ENCODE peak calls at places on chromosomes 2 and 18, in five cellular contexts. C is CD4-positive, alpha-beta memory T cell; I is SJSA1; W is CD8-positive, alpha-beta T cell; Q is uterus. M is an unnamed sample.

GRCh38 chr2:211133766-211134165 is 577.4 kb downstream of the CPS1 start:
- DNase-seq in C (no peak), I (no peak), W (no peak), Q (no peak), M (no peak)

GRCh38 chr2:155895016-155895415 is 437.5 kb downstream of the NR4A2 start:
- DNase-seq in C (no peak), I (no peak), W (no peak), Q (no peak), M (no peak)

GRCh38 chr2:81324046-81324445 is 1019.5 kb upstream of the LRRTM1 start:
- DNase-seq in C (no peak), I (no peak), W (no peak), Q (no peak), M (no peak)

GRCh38 chr2:217183471-217183870 is 323.6 kb upstream of the TNP1 start:
- DNase-seq in C (no peak), I (no peak), W (no peak), Q (no peak), M (no peak)

GRCh38 chr18:52617931-52618330 is 277.9 kb downstream of the DCC start:
- DNase-seq in C (no peak), I (no peak), W (no peak), Q (no peak), M (no peak)

GRCh38 chr2:73651586-73652230 is 9.5 kb upstream of the NAT8 start:
- DNase-seq in C (no peak), I (no peak), W (no peak), Q (no peak), M (no peak)

GRCh38 chr18:63878343-63878742 is 9.2 kb upstream of the SERPINB2 start:
- DNase-seq in C (no peak), I (no peak), W (no peak), Q (no peak), M (no peak)

GRCh38 chr2:222751821-222752719 is 80.6 kb downstream of the MOGAT1 start:
- DNase-seq in C (no peak), I (no peak), W (no peak), Q (no peak), M (no peak)

GRCh38 chr2:68357608-68358337 is 7.3 kb upstream of the PLEK start:
- DNase-seq in C (no peak), I (no peak), W (no peak), Q (peak; percentile 25), M (no peak)

GRCh38 chr2:149223472-149224062 is 106.8 kb upstream of the LYPD6 start:
- DNase-seq in C (no peak), I (no peak), W (no peak), Q (no peak), M (no peak)

GRCh38 chr2:99818842-99819241 is 323.5 kb downstream of the AFF3 start:
- DNase-seq in C (no peak), I (no peak), W (no peak), Q (no peak), M (no peak)

GRCh38 chr2:204272089-204272488 is 273.2 kb upstream of the PARD3B start:
- DNase-seq in C (no peak), I (no peak), W (no peak), Q (no peak), M (no peak)

GRCh38 chr2:55012648-55013484 is 37.4 kb downstream of the RTN4 start:
- DNase-seq in C (no peak), I (no peak), W (no peak), Q (no peak), M (no peak)
- H3K27ac ChIP-seq in C (no peak overlapping the region), I (no peak overlapping the region), W (no peak overlapping the region), Q (peak overlapping the region; percentile 59), M (peak overlapping the region; percentile 56)

GRCh38 chr2:175166216-175166824 is 1.7 kb downstream of the ATF2 start:
- DNase-seq in C (no peak), I (no peak), W (no peak), Q (no peak), M (no peak)
- H3K27ac ChIP-seq in C (peak overlapping the region; percentile 90), I (no peak overlapping the region), W (no peak overlapping the region), Q (peak overlapping the region; percentile 95), M (no peak overlapping the region)

GRCh38 chr2:32064713-32065112 is 1.4 kb downstream of the SPAST start:
- DNase-seq in C (no peak), I (no peak), W (no peak), Q (no peak), M (no peak)
- H3K27ac ChIP-seq in C (peak overlapping the region; percentile 77), I (no peak overlapping the region), W (no peak overlapping the region), Q (peak overlapping the region; percentile 87), M (peak overlapping the region; percentile 78)

DNA sequence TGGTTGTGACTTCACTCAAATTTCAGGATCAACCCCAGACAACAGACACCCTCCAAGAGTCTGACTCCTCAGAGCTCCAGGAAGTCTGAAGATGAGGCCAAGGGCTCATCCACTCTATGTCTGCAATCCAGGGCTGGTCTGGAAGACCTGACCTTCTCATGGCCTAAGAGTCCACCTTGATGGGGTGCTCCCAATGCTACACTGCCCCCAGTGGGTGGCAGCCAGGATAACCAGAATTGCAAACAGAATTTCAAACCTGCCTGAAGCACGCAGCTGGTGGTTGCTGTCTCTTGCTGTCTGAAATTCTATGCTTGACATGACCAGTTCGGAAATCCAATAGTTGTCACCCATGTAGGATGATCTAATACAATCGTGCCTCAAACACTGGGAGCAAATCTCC is 96.0 kb downstream of the UXS1 start:
- DNase-seq in C (no peak), I (no peak), W (no peak), Q (no peak), M (no peak)
- H3K27ac ChIP-seq in C (peak overlapping the region; percentile 69), I (no peak overlapping the region), W (no peak overlapping the region), Q (no peak overlapping the region), M (no peak overlapping the region)

GRCh38 chr2:96622544-96622943 is 15.6 kb downstream of the KANSL3 start:
- DNase-seq in C (no peak), I (no peak), W (no peak), Q (no peak), M (no peak)
- H3K27ac ChIP-seq in C (no peak overlapping the region), I (no peak overlapping the region), W (no peak overlapping the region), Q (no peak overlapping the region), M (no peak overlapping the region)

GRCh38 chr2:64401501-64401880 is 52.5 kb upstream of the LGALSL start:
- DNase-seq in C (no peak), I (no peak), W (no peak), Q (no peak), M (no peak)
- H3K27ac ChIP-seq in C (no peak overlapping the region), I (no peak overlapping the region), W (no peak overlapping the region), Q (no peak overlapping the region), M (no peak overlapping the region)

GRCh38 chr2:3585239-3586109 is 9.4 kb upstream of the COLEC11 start:
- DNase-seq in C (no peak), I (no peak), W (no peak), Q (peak; percentile 69), M (no peak)
- H3K27ac ChIP-seq in C (no peak overlapping the region), I (no peak overlapping the region), W (no peak overlapping the region), Q (peak overlapping the region; percentile 79), M (no peak overlapping the region)

DNA sequence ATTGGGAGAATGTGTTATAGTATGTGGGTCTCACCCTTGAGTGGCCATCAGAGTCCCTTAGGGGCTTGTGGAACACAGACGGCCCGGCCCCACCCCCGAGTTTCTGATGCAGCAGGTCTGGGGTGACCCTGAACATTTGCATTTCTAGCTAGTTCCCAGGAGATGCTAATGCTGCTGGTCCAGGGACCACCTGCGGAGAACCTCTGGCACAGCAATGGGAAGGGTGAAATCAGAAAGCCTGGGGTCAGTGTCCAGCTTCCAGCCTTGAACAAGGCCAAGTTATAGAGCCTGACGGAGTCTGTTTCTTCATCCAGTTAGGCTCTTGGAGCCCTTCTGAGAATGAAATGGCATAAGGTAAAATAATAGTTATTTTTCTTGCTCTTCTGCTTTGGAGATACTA is 126.5 kb downstream of the RGPD3 start:
- DNase-seq in C (no peak), I (no peak), W (no peak), Q (no peak), M (no peak)
- H3K27ac ChIP-seq in C (no peak overlapping the region), I (no peak overlapping the region), W (no peak overlapping the region), Q (no peak overlapping the region), M (no peak overlapping the region)

M was measured in epithelial cell of prostate.